ENCODE peak calls at places on chromosomes 2 and 18, in nine cellular contexts. Z is stimulated activated naive B cell treated with anti-CD40 and anti-IgM and Interleukin-4, amounts not matched to agents 10 μg/mL and 1 μg/mL and 100 μg/mL, for 72 hours; L is GF-D8; I is NCI-H748 treated with DMSO at 0.1 percent for 48 hours; A is occipital lobe; N is stimulated activated CD8-positive, alpha-beta memory T cell treated with anti-CD3 and anti-CD28 coated beads, Interleukin-7, amount 100 ng/mL, for 1 hour; Q is glutamatergic neuron; C is stimulated activated naive CD8-positive, alpha-beta T cell treated with anti-CD3 and anti-CD28 coated beads, Interleukin-15, amount 100 ng/mL, for 72 hours; G is LoVo. M is an unnamed sample.

GRCh38 chr2:9548506-9548905 is 7.1 kb downstream of the ADAM17 start:
- DNase-seq in Z (no peak), L (no peak), I (no peak), A (no peak), N (no peak), Q (no peak), C (no peak), G (no peak), M (no peak)

GRCh38 chr18:21386523-21387240 is 144.7 kb downstream of the GREB1L start:
- DNase-seq in Z (no peak), L (no peak), I (no peak), A (no peak), N (no peak), Q (no peak), C (no peak), G (no peak), M (no peak)

GRCh38 chr2:145743016-145743415 is 1223.1 kb upstream of the ZEB2 start:
- DNase-seq in Z (peak; percentile 55), L (peak; percentile 24), I (no peak), A (no peak), N (no peak), Q (no peak), C (no peak), G (no peak), M (no peak)

GRCh38 chr18:39806519-39806918 is 2148.5 kb upstream of the PIK3C3 start:
- DNase-seq in Z (no peak), L (peak; percentile 24), I (no peak), A (no peak), N (no peak), Q (no peak), C (no peak), G (no peak), M (no peak)

GRCh38 chr2:240423788-240424191 is 11.7 kb upstream of the GPC1 start:
- DNase-seq in Z (no peak), L (no peak), I (no peak), A (no peak), N (no peak), Q (no peak), C (no peak), G (no peak), M (peak; percentile 9)

GRCh38 chr2:186737737-186738508 is 44.1 kb downstream of the FAM171B start:
- DNase-seq in Z (no peak), L (no peak), I (no peak), A (peak; percentile 13), N (no peak), Q (no peak), C (no peak), G (no peak), M (no peak)

GRCh38 chr2:15684161-15685042 is 92.7 kb downstream of the DDX1 start:
- DNase-seq in Z (no peak), L (no peak), I (no peak), A (no peak), N (no peak), Q (no peak), C (no peak), G (no peak), M (no peak)

GRCh38 chr18:62539284-62540168 is 16.7 kb downstream of the ZCCHC2 start:
- DNase-seq in Z (no peak), L (no peak), I (no peak), A (no peak), N (no peak), Q (no peak), C (no peak), G (no peak), M (no peak)

GRCh38 chr2:204842731-204843490 is 297.6 kb downstream of the PARD3B start:
- DNase-seq in Z (no peak), L (no peak), I (no peak), A (peak; percentile 13), N (no peak), Q (no peak), C (peak; percentile 10), G (peak; percentile 7), M (no peak)